ENCODE peak calls at places on chromosomes 13 and 19, in seven cellular contexts. A, P, S, Q, D, N and H are unnamed samples.

GRCh38 chr19:48400018-48400742 is 6.7 kb downstream of the GRIN2D start:
- DNase-seq in A (no peak), P (peak), S (peak), Q (peak), D (peak), N (peak), H (no peak)

GRCh38 chr13:67303661-67304333 is 73.7 kb upstream of the PCDH9 start:
- DNase-seq in A (no peak), P (no peak), S (no peak), Q (no peak), D (no peak), N (no peak), H (no peak)

GRCh38 chr19:13208131-13208963 is 58.1 kb downstream of the IER2 start:
- DNase-seq in A (peak), P (no peak), S (peak), Q (peak), D (peak), N (peak), H (no peak)

GRCh38 chr13:33057019-33057785 is 41.0 kb downstream of the KL start:
- DNase-seq in A (no peak), P (no peak), S (peak), Q (peak), D (no peak), N (peak), H (no peak)

GRCh38 chr19:18385675-18386542 is at the start of gene GDF15:
- DNase-seq in A (peak), P (no peak), S (peak), Q (peak), D (no peak), N (peak), H (no peak)

GRCh38 chr19:17294051-17294891 is 9.0 kb downstream of the ABHD8 start:
- DNase-seq in A (no peak), P (no peak), S (no peak), Q (peak), D (peak), N (peak), H (no peak)

GRCh38 chr13:42876270-42876714 is 94.9 kb downstream of the FAM216B start:
- DNase-seq in A (no peak), P (no peak), S (no peak), Q (no peak), D (no peak), N (no peak), H (no peak)

GRCh38 chr19:48444129-48444932 is 1.5 kb upstream of the GRWD1 start:
- DNase-seq in A (no peak), P (no peak), S (no peak), Q (no peak), D (no peak), N (no peak), H (no peak)

GRCh38 chr13:27967203-27967735 is 1.8 kb downstream of the CDX2 start:
- DNase-seq in A (no peak), P (no peak), S (no peak), Q (no peak), D (no peak), N (no peak), H (no peak)

GRCh38 chr13:60267498-60268202 is 103.9 kb upstream of the DIAPH3 start:
- DNase-seq in A (peak), P (no peak), S (no peak), Q (peak), D (no peak), N (peak), H (no peak)

GRCh38 chr19:748274-748598 is 2.7 kb upstream of the MISP start:
- DNase-seq in A (no peak), P (no peak), S (no peak), Q (no peak), D (no peak), N (no peak), H (no peak)

GRCh38 chr19:6753178-6754031 is 13.8 kb downstream of the SH2D3A start:
- DNase-seq in A (peak), P (peak), S (peak), Q (peak), D (peak), N (peak), H (no peak)

GRCh38 chr13:110485604-110486003 is 75.9 kb downstream of the RAB20 start:
- DNase-seq in A (no peak), P (no peak), S (no peak), Q (no peak), D (no peak), N (peak), H (no peak)

GRCh38 chr13:52848455-52849190 is at the start of gene PCDH8:
- DNase-seq in A (no peak), P (no peak), S (no peak), Q (no peak), D (no peak), N (peak), H (no peak)

GRCh38 chr13:43698009-43698408 is 88.8 kb downstream of the ENOX1 start:
- DNase-seq in A (no peak), P (no peak), S (no peak), Q (no peak), D (no peak), N (no peak), H (no peak)

GRCh38 chr19:49413348-49413747 is 9.9 kb downstream of the PTH2 start:
- DNase-seq in A (no peak), P (no peak), S (no peak), Q (no peak), D (no peak), N (peak), H (no peak)

GRCh38 chr13:20127563-20128458 is 33.0 kb downstream of the GJA3 start:
- DNase-seq in A (no peak), P (no peak), S (no peak), Q (peak), D (peak), N (peak), H (no peak)

GRCh38 chr13:65999441-65999840 is 1230.7 kb downstream of the PCDH9 start:
- DNase-seq in A (no peak), P (no peak), S (no peak), Q (no peak), D (no peak), N (no peak), H (no peak)

GRCh38 chr19:15374796-15375440 is 4.7 kb downstream of the AKAP8 start:
- DNase-seq in A (no peak), P (no peak), S (no peak), Q (no peak), D (no peak), N (no peak), H (no peak)

GRCh38 chr13:33794576-33794975 is 23.4 kb upstream of the RFC3 start:
- DNase-seq in A (no peak), P (no peak), S (no peak), Q (no peak), D (no peak), N (no peak), H (no peak)

GRCh38 chr13:32124743-32125142 is 93.2 kb downstream of the FRY start:
- DNase-seq in A (no peak), P (no peak), S (no peak), Q (no peak), D (no peak), N (no peak), H (no peak)

GRCh38 chr13:110617326-110618072 is 2.2 kb downstream of the NAXD start:
- DNase-seq in A (no peak), P (no peak), S (peak), Q (no peak), D (no peak), N (no peak), H (no peak)

GRCh38 chr19:49680473-49681351 is 3.6 kb downstream of the PRMT1 start:
- DNase-seq in A (peak), P (peak), S (peak), Q (peak), D (peak), N (peak), H (no peak)

GRCh38 chr19:18202759-18203407 is 959 bp downstream of the RAB3A start:
- DNase-seq in A (peak), P (no peak), S (no peak), Q (peak), D (no peak), N (peak), H (no peak)